ENCODE peak calls at places on chromosomes 5 and 9, in four cellular contexts. S is HepG2, V is GM12878, Y is K562. P is an unnamed sample.

GRCh38 chr5:96893342-96893741 is 17.0 kb downstream of the ERAP2 start:
- DNase-seq in V (no peak), S (no peak), Y (no peak), P (no peak)

GRCh38 chr9:102911185-102911584 is 83.9 kb upstream of the CYLC2 start:
- DNase-seq in V (no peak), S (no peak), Y (no peak), P (no peak)

GRCh38 chr5:91983869-91984268 is 600.8 kb upstream of the ARRDC3 start:
- DNase-seq in V (no peak), Y (no peak), S (no peak), P (no peak)

GRCh38 chr5:42943931-42944631 is 96.0 kb downstream of the ANXA2R start:
- DNase-seq in Y (no peak), S (no peak), V (no peak), P (no peak)

GRCh38 chr9:109967651-109968331 is 187.8 kb downstream of the PALM2AKAP2 start:
- DNase-seq in V (peak), Y (no peak), S (no peak), P (no peak)

GRCh38 chr5:112636751-112637150 is 100.9 kb upstream of the APC start:
- DNase-seq in S (no peak), V (no peak), Y (no peak), P (no peak)

GRCh38 chr9:113774968-113775367 is 101.1 kb upstream of the ZNF618 start:
- DNase-seq in Y (no peak), S (no peak), V (no peak), P (no peak)

GRCh38 chr5:146653560-146653959 is 137.6 kb upstream of the GPR151 start:
- DNase-seq in Y (no peak), V (no peak), S (no peak), P (no peak)

GRCh38 chr5:74816875-74817274 is 49.3 kb downstream of the FAM169A start:
- DNase-seq in V (no peak), Y (no peak), S (no peak), P (no peak)

GRCh38 chr5:172795401-172795977 is 24.5 kb upstream of the DUSP1 start:
- DNase-seq in V (no peak), Y (no peak), S (no peak), P (no peak)

GRCh38 chr5:155794801-155795200 is 532.2 kb upstream of the SGCD start:
- DNase-seq in Y (no peak), V (no peak), S (no peak), P (no peak)

GRCh38 chr5:51821697-51822096 is 438.4 kb downstream of the ISL1 start:
- DNase-seq in S (no peak), Y (no peak), V (no peak), P (no peak)

GRCh38 chr5:37717613-37718431 is 122.0 kb downstream of the GDNF start:
- DNase-seq in Y (no peak), V (no peak), S (peak), P (peak)

GRCh38 chr5:73188764-73189521 is 15.9 kb downstream of the TMEM174 start:
- DNase-seq in S (no peak), Y (no peak), V (no peak), P (no peak)

GRCh38 chr9:21974542-21975409 is 19.4 kb downstream of the CDKN2A start:
- DNase-seq in S (no peak), Y (no peak), V (no peak), P (peak)

GRCh38 chr5:1069720-1070088 is 42.2 kb downstream of the SLC12A7 start:
- DNase-seq in V (no peak), S (no peak), Y (no peak), P (no peak)

GRCh38 chr9:28539432-28539831 is 966.2 kb upstream of the C9orf72 start:
- DNase-seq in S (no peak), Y (no peak), V (no peak), P (no peak)

GRCh38 chr9:92632641-92633040 is 37.3 kb downstream of the IPPK start:
- DNase-seq in V (no peak), Y (no peak), S (no peak), P (no peak)

GRCh38 chr5:77155179-77155839 is 55.2 kb upstream of the PDE8B start:
- DNase-seq in Y (no peak), V (no peak), S (no peak), P (no peak)

GRCh38 chr5:129412731-129413130 is 47.4 kb upstream of the ADAMTS19 start:
- DNase-seq in Y (no peak), V (no peak), S (no peak), P (no peak)

GRCh38 chr5:129460121-129460950 is at the start of gene ADAMTS19:
- DNase-seq in S (no peak), Y (no peak), V (no peak), P (peak)

GRCh38 chr9:35606138-35606504 is 1.1 kb downstream of the TESK1 start:
- DNase-seq in S (no peak), V (no peak), Y (peak), P (no peak)

GRCh38 chr5:36728697-36729543 is 122.5 kb downstream of the SLC1A3 start:
- DNase-seq in Y (peak), S (peak), V (no peak), P (peak)

GRCh38 chr9:111661150-111661801 is at the start of gene GNG10:
- DNase-seq in Y (peak), V (no peak), S (peak), P (peak)

GRCh38 chr9:132670816-132671371 is 630 bp downstream of the GTF3C4 start:
- DNase-seq in Y (peak), S (no peak), V (no peak), P (peak)

GRCh38 chr9:113805753-113806152 is 70.4 kb upstream of the ZNF618 start:
- DNase-seq in Y (no peak), S (no peak), V (no peak), P (no peak)

GRCh38 chr5:54013556-54014157 is 296.7 kb downstream of the ARL15 start:
- DNase-seq in Y (peak), V (no peak), S (no peak), P (no peak)

GRCh38 chr5:135456238-135457099 is 4.3 kb upstream of the TIFAB start:
- DNase-seq in S (peak), Y (peak), V (peak), P (no peak)

GRCh38 chr5:16152601-16153568 is 26.7 kb downstream of the MARCHF11 start:
- DNase-seq in V (no peak), Y (no peak), S (no peak), P (no peak)

GRCh38 chr9:115944166-115944948 is 209.2 kb upstream of the PAPPA start:
- DNase-seq in V (no peak), Y (no peak), S (peak), P (no peak)
- TF ChIP-seq SP1 in V (no peak), Y (no peak), S (no peak), P (no peak)

GRCh38 chr9:91073811-91074771 is 272.5 kb downstream of the SYK start:
- DNase-seq in V (no peak), Y (no peak), S (no peak), P (no peak)
- TF ChIP-seq FOXM1 in V (no peak), Y (no peak), S (no peak), P (no peak)

GRCh38 chr9:136305822-136306690 is 2.2 kb upstream of the CCDC187 start:
- DNase-seq in Y (no peak), S (no peak), V (no peak), P (no peak)
- TF ChIP-seq SP1 in Y (no peak), S (no peak), V (no peak), P (no peak)

GRCh38 chr5:153659337-153659736 is 168.9 kb downstream of the GRIA1 start:
- DNase-seq in S (no peak), Y (no peak), V (no peak), P (no peak)
- TF ChIP-seq FOXM1 in S (no peak), Y (no peak), V (no peak), P (no peak)

DNA sequence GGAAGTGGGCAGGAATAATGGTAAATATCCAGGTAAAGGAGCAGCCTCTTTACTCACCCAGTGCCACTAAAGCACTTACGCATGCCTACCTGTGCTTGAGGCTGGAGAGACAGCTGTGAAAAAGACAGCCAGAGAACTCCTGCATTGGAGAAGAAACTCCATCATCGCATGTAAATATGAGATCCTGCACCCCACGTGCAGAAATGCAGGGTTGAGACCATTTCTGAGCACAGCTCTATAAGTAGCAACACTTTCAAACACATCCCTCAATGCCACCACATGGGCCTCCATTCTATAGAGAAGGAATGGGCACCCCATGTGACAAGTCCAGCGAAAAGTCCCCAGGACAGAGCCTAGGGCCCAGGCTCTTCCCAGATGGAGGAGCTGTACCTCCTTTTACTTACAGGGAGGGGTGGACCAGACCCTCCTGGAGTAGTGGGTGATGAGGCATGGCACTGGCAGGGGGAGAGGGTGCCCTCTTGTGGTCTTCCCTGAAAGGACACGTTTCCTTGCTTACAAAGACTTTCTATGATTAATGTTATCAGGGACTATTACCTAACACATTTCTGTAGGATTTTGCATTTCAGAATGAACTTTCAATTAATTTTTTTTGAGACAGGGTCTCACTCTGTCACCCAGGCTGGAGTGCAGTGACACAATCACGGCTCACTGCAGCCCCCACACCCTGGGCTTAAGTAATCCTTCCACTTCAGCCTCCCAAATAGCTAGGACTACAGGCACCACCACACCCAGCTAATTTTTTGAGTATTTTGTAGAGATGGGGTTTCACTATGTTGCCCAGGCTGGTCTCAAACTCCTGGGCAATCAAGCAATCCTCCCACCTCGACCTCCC is 55.3 kb upstream of the IL17B start:
- DNase-seq in V (no peak), Y (peak), S (no peak), P (peak)
- TF ChIP-seq SP1 in V (no peak), Y (peak), S (no peak), P (no peak)

DNA sequence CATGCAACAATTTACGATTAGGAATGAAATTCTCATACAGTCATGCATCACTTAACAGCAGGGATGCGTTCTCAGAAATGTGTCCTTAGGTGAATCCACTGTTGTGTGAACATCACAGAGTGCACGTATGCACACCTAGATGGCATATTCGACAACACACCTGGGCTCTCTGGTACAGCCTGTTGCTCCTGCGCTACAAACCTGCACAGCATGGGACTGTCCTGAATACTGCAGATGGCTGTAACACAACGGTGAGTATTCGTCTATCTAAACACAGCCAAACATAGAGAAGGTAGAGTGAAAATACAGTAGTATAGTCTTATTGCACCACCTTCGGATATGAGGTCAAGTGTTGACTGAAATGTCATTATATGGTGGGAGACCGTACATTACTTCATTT is 44.0 kb upstream of the LCP2 start:
- DNase-seq in Y (no peak), S (no peak), V (no peak), P (no peak)
- TF ChIP-seq FOXM1 in Y (no peak), S (no peak), V (no peak), P (no peak)

GRCh38 chr5:107217721-107218130 is 453.0 kb downstream of the EFNA5 start:
- DNase-seq in S (no peak), Y (no peak), V (no peak), P (no peak)
- TF ChIP-seq SP1 in S (no peak), Y (no peak), V (no peak), P (no peak)

GRCh38 chr5:5288236-5288635 is 134.2 kb upstream of the ICE1 start:
- DNase-seq in Y (no peak), V (no peak), S (no peak), P (no peak)
- TF ChIP-seq FOXM1 in Y (no peak), V (no peak), S (no peak), P (no peak)

GRCh38 chr5:83488821-83489220 is 17.3 kb downstream of the VCAN start:
- DNase-seq in V (no peak), S (no peak), Y (no peak), P (no peak)

GRCh38 chr5:83487155-83487554 is 15.6 kb downstream of the VCAN start:
- DNase-seq in V (no peak), Y (no peak), S (no peak), P (no peak)

GRCh38 chr5:83488271-83488670 is 16.7 kb downstream of the VCAN start:
- DNase-seq in V (no peak), Y (no peak), S (no peak), P (no peak)

GRCh38 chr5:83492331-83492730 is 20.8 kb downstream of the VCAN start:
- DNase-seq in V (no peak), S (peak), Y (no peak), P (no peak)

GRCh38 chr5:83490203-83490602 is 18.7 kb downstream of the VCAN start:
- DNase-seq in V (no peak), S (no peak), Y (no peak), P (no peak)
- TF ChIP-seq SP1 in V (no peak), S (no peak), Y (no peak), P (no peak)

DNA sequence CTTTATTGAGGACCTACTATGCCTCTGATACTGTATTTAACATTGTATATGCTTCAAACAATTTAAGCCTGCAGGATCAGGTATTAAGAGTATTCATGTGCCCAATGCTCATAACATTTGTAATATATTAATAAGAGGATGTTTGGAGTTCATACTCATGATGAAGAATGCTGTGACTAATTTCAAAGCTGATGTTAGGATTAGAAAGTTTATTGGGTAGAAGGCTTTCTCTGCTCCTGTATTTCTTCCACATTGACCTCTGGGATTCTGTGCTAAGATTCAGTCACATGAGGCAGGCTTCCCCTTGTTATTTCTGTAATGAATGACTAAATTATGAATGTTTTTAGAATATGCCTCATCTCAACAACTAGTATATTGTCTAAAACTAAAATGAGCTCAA is 456.4 kb downstream of the NFIB start:
- DNase-seq in S (no peak), Y (no peak), V (no peak), P (no peak)
- TF ChIP-seq FOXM1 in S (no peak), Y (no peak), V (no peak), P (no peak)

P was measured in HEK293T.